ENCODE peak calls at places on chromosomes 5 and 9, in ten cellular contexts. One of them, this sample, is unnamed.

GRCh38 chr9:98551511-98552286 is 157.0 kb downstream of the GABBR2 start:
- DNase-seq in fibroblast of mammary gland: peak
- DNase-seq in WERI-Rb-1: no peak
- DNase-seq in stimulated activated CD8-positive, alpha-beta memory T cell treated with anti-CD3 and anti-CD28 coated beads, Interleukin-15, amount 100 ng/mL, for 4 hours: no peak
- DNase-seq in mesenteric fat pad: no peak
- DNase-seq in activated T-cell treated with anti-CD3 and anti-CD28 coated beads, Interleukin-2, amount 50 U/mL, for 4 hours: no peak
- DNase-seq in H7: no peak
- DNase-seq in AG08395: peak
- DNase-seq in iPS DF 6.9: no peak
- DNase-seq in astrocyte of the spinal cord: peak
- DNase-seq in this sample: peak

GRCh38 chr5:104084896-104085295 is 522.3 kb upstream of the NUDT12 start:
- DNase-seq in fibroblast of mammary gland: no peak
- DNase-seq in WERI-Rb-1: no peak
- DNase-seq in stimulated activated CD8-positive, alpha-beta memory T cell treated with anti-CD3 and anti-CD28 coated beads, Interleukin-15, amount 100 ng/mL, for 4 hours: no peak
- DNase-seq in mesenteric fat pad: no peak
- DNase-seq in activated T-cell treated with anti-CD3 and anti-CD28 coated beads, Interleukin-2, amount 50 U/mL, for 4 hours: no peak
- DNase-seq in H7: no peak
- DNase-seq in AG08395: no peak
- DNase-seq in iPS DF 6.9: no peak
- DNase-seq in astrocyte of the spinal cord: no peak
- DNase-seq in this sample: no peak

GRCh38 chr5:72543365-72543764 is 36.2 kb upstream of the ZNF366 start:
- DNase-seq in fibroblast of mammary gland: peak
- DNase-seq in WERI-Rb-1: no peak
- DNase-seq in stimulated activated CD8-positive, alpha-beta memory T cell treated with anti-CD3 and anti-CD28 coated beads, Interleukin-15, amount 100 ng/mL, for 4 hours: no peak
- DNase-seq in mesenteric fat pad: no peak
- DNase-seq in activated T-cell treated with anti-CD3 and anti-CD28 coated beads, Interleukin-2, amount 50 U/mL, for 4 hours: no peak
- DNase-seq in H7: no peak
- DNase-seq in AG08395: peak
- DNase-seq in iPS DF 6.9: no peak
- DNase-seq in astrocyte of the spinal cord: peak
- DNase-seq in this sample: no peak

GRCh38 chr5:76292923-76293322 is 110.2 kb upstream of the IQGAP2 start:
- DNase-seq in fibroblast of mammary gland: no peak
- DNase-seq in WERI-Rb-1: no peak
- DNase-seq in stimulated activated CD8-positive, alpha-beta memory T cell treated with anti-CD3 and anti-CD28 coated beads, Interleukin-15, amount 100 ng/mL, for 4 hours: no peak
- DNase-seq in mesenteric fat pad: no peak
- DNase-seq in activated T-cell treated with anti-CD3 and anti-CD28 coated beads, Interleukin-2, amount 50 U/mL, for 4 hours: no peak
- DNase-seq in H7: no peak
- DNase-seq in AG08395: no peak
- DNase-seq in iPS DF 6.9: no peak
- DNase-seq in astrocyte of the spinal cord: no peak
- DNase-seq in this sample: no peak

GRCh38 chr5:164742025-164742424 is 1236.6 kb downstream of the MAT2B start:
- DNase-seq in fibroblast of mammary gland: no peak
- DNase-seq in WERI-Rb-1: no peak
- DNase-seq in stimulated activated CD8-positive, alpha-beta memory T cell treated with anti-CD3 and anti-CD28 coated beads, Interleukin-15, amount 100 ng/mL, for 4 hours: no peak
- DNase-seq in mesenteric fat pad: no peak
- DNase-seq in activated T-cell treated with anti-CD3 and anti-CD28 coated beads, Interleukin-2, amount 50 U/mL, for 4 hours: no peak
- DNase-seq in H7: no peak
- DNase-seq in AG08395: no peak
- DNase-seq in iPS DF 6.9: no peak
- DNase-seq in astrocyte of the spinal cord: no peak
- DNase-seq in this sample: no peak

GRCh38 chr5:149485655-149486615 is 65.3 kb downstream of the CSNK1A1 start:
- DNase-seq in fibroblast of mammary gland: peak
- DNase-seq in WERI-Rb-1: no peak
- DNase-seq in stimulated activated CD8-positive, alpha-beta memory T cell treated with anti-CD3 and anti-CD28 coated beads, Interleukin-15, amount 100 ng/mL, for 4 hours: no peak
- DNase-seq in mesenteric fat pad: no peak
- DNase-seq in activated T-cell treated with anti-CD3 and anti-CD28 coated beads, Interleukin-2, amount 50 U/mL, for 4 hours: no peak
- DNase-seq in H7: no peak
- DNase-seq in AG08395: peak
- DNase-seq in iPS DF 6.9: no peak
- DNase-seq in astrocyte of the spinal cord: peak
- DNase-seq in this sample: peak

GRCh38 chr5:1300581-1301083 is 5.8 kb upstream of the TERT start:
- DNase-seq in fibroblast of mammary gland: no peak
- DNase-seq in WERI-Rb-1: peak
- DNase-seq in stimulated activated CD8-positive, alpha-beta memory T cell treated with anti-CD3 and anti-CD28 coated beads, Interleukin-15, amount 100 ng/mL, for 4 hours: no peak
- DNase-seq in mesenteric fat pad: peak
- DNase-seq in activated T-cell treated with anti-CD3 and anti-CD28 coated beads, Interleukin-2, amount 50 U/mL, for 4 hours: no peak
- DNase-seq in H7: no peak
- DNase-seq in AG08395: no peak
- DNase-seq in iPS DF 6.9: no peak
- DNase-seq in astrocyte of the spinal cord: no peak
- DNase-seq in this sample: no peak

GRCh38 chr5:172931001-172931536 is 28.2 kb upstream of the RPL26L1 start:
- DNase-seq in fibroblast of mammary gland: peak
- DNase-seq in WERI-Rb-1: no peak
- DNase-seq in stimulated activated CD8-positive, alpha-beta memory T cell treated with anti-CD3 and anti-CD28 coated beads, Interleukin-15, amount 100 ng/mL, for 4 hours: no peak
- DNase-seq in mesenteric fat pad: no peak
- DNase-seq in activated T-cell treated with anti-CD3 and anti-CD28 coated beads, Interleukin-2, amount 50 U/mL, for 4 hours: no peak
- DNase-seq in H7: no peak
- DNase-seq in AG08395: peak
- DNase-seq in iPS DF 6.9: no peak
- DNase-seq in astrocyte of the spinal cord: peak
- DNase-seq in this sample: peak

GRCh38 chr5:67181648-67182218 is 14.9 kb downstream of the CD180 start:
- DNase-seq in fibroblast of mammary gland: no peak
- DNase-seq in WERI-Rb-1: no peak
- DNase-seq in stimulated activated CD8-positive, alpha-beta memory T cell treated with anti-CD3 and anti-CD28 coated beads, Interleukin-15, amount 100 ng/mL, for 4 hours: no peak
- DNase-seq in mesenteric fat pad: no peak
- DNase-seq in activated T-cell treated with anti-CD3 and anti-CD28 coated beads, Interleukin-2, amount 50 U/mL, for 4 hours: no peak
- DNase-seq in H7: no peak
- DNase-seq in AG08395: no peak
- DNase-seq in iPS DF 6.9: no peak
- DNase-seq in astrocyte of the spinal cord: peak
- DNase-seq in this sample: no peak

GRCh38 chr9:133370680-133371079 is 5.2 kb downstream of the SURF4 start:
- DNase-seq in fibroblast of mammary gland: no peak
- DNase-seq in WERI-Rb-1: no peak
- DNase-seq in stimulated activated CD8-positive, alpha-beta memory T cell treated with anti-CD3 and anti-CD28 coated beads, Interleukin-15, amount 100 ng/mL, for 4 hours: no peak
- DNase-seq in mesenteric fat pad: no peak
- DNase-seq in activated T-cell treated with anti-CD3 and anti-CD28 coated beads, Interleukin-2, amount 50 U/mL, for 4 hours: peak
- DNase-seq in H7: no peak
- DNase-seq in AG08395: no peak
- DNase-seq in iPS DF 6.9: no peak
- DNase-seq in astrocyte of the spinal cord: no peak
- DNase-seq in this sample: no peak

GRCh38 chr9:79526149-79526672 is 45.6 kb upstream of the TLE4 start:
- DNase-seq in fibroblast of mammary gland: no peak
- DNase-seq in WERI-Rb-1: no peak
- DNase-seq in stimulated activated CD8-positive, alpha-beta memory T cell treated with anti-CD3 and anti-CD28 coated beads, Interleukin-15, amount 100 ng/mL, for 4 hours: no peak
- DNase-seq in mesenteric fat pad: no peak
- DNase-seq in activated T-cell treated with anti-CD3 and anti-CD28 coated beads, Interleukin-2, amount 50 U/mL, for 4 hours: no peak
- DNase-seq in H7: no peak
- DNase-seq in AG08395: no peak
- DNase-seq in iPS DF 6.9: no peak
- DNase-seq in astrocyte of the spinal cord: no peak
- DNase-seq in this sample: no peak

GRCh38 chr9:70031141-70031545 is 12.5 kb upstream of the MAMDC2 start:
- DNase-seq in fibroblast of mammary gland: peak
- DNase-seq in WERI-Rb-1: no peak
- DNase-seq in stimulated activated CD8-positive, alpha-beta memory T cell treated with anti-CD3 and anti-CD28 coated beads, Interleukin-15, amount 100 ng/mL, for 4 hours: no peak
- DNase-seq in mesenteric fat pad: no peak
- DNase-seq in activated T-cell treated with anti-CD3 and anti-CD28 coated beads, Interleukin-2, amount 50 U/mL, for 4 hours: no peak
- DNase-seq in H7: no peak
- DNase-seq in AG08395: no peak
- DNase-seq in iPS DF 6.9: no peak
- DNase-seq in astrocyte of the spinal cord: peak
- DNase-seq in this sample: peak

GRCh38 chr9:27572918-27573698 is at the start of gene C9orf72:
- DNase-seq in fibroblast of mammary gland: no peak
- DNase-seq in WERI-Rb-1: peak
- DNase-seq in stimulated activated CD8-positive, alpha-beta memory T cell treated with anti-CD3 and anti-CD28 coated beads, Interleukin-15, amount 100 ng/mL, for 4 hours: peak
- DNase-seq in mesenteric fat pad: peak
- DNase-seq in activated T-cell treated with anti-CD3 and anti-CD28 coated beads, Interleukin-2, amount 50 U/mL, for 4 hours: peak
- DNase-seq in H7: peak
- DNase-seq in AG08395: peak
- DNase-seq in iPS DF 6.9: no peak
- DNase-seq in astrocyte of the spinal cord: peak
- DNase-seq in this sample: peak

GRCh38 chr5:146794326-146795029 is 84.1 kb downstream of the PPP2R2B start:
- DNase-seq in fibroblast of mammary gland: peak
- DNase-seq in WERI-Rb-1: no peak
- DNase-seq in stimulated activated CD8-positive, alpha-beta memory T cell treated with anti-CD3 and anti-CD28 coated beads, Interleukin-15, amount 100 ng/mL, for 4 hours: no peak
- DNase-seq in mesenteric fat pad: no peak
- DNase-seq in activated T-cell treated with anti-CD3 and anti-CD28 coated beads, Interleukin-2, amount 50 U/mL, for 4 hours: no peak
- DNase-seq in H7: no peak
- DNase-seq in AG08395: no peak
- DNase-seq in iPS DF 6.9: no peak
- DNase-seq in astrocyte of the spinal cord: peak
- DNase-seq in this sample: no peak

GRCh38 chr9:131333771-131334567 is 44.4 kb downstream of the PLPP7 start:
- DNase-seq in fibroblast of mammary gland: no peak
- DNase-seq in WERI-Rb-1: no peak
- DNase-seq in stimulated activated CD8-positive, alpha-beta memory T cell treated with anti-CD3 and anti-CD28 coated beads, Interleukin-15, amount 100 ng/mL, for 4 hours: no peak
- DNase-seq in mesenteric fat pad: no peak
- DNase-seq in activated T-cell treated with anti-CD3 and anti-CD28 coated beads, Interleukin-2, amount 50 U/mL, for 4 hours: no peak
- DNase-seq in H7: peak
- DNase-seq in AG08395: no peak
- DNase-seq in iPS DF 6.9: no peak
- DNase-seq in astrocyte of the spinal cord: no peak
- DNase-seq in this sample: no peak

GRCh38 chr5:94702729-94703128 is 84.3 kb downstream of the SLF1 start:
- DNase-seq in fibroblast of mammary gland: no peak
- DNase-seq in WERI-Rb-1: no peak
- DNase-seq in stimulated activated CD8-positive, alpha-beta memory T cell treated with anti-CD3 and anti-CD28 coated beads, Interleukin-15, amount 100 ng/mL, for 4 hours: no peak
- DNase-seq in mesenteric fat pad: no peak
- DNase-seq in activated T-cell treated with anti-CD3 and anti-CD28 coated beads, Interleukin-2, amount 50 U/mL, for 4 hours: no peak
- DNase-seq in H7: no peak
- DNase-seq in AG08395: no peak
- DNase-seq in iPS DF 6.9: no peak
- DNase-seq in astrocyte of the spinal cord: no peak
- DNase-seq in this sample: no peak

GRCh38 chr5:54772232-54773168 is 212.9 kb downstream of the ESM1 start:
- DNase-seq in fibroblast of mammary gland: no peak
- DNase-seq in WERI-Rb-1: no peak
- DNase-seq in stimulated activated CD8-positive, alpha-beta memory T cell treated with anti-CD3 and anti-CD28 coated beads, Interleukin-15, amount 100 ng/mL, for 4 hours: no peak
- DNase-seq in mesenteric fat pad: no peak
- DNase-seq in activated T-cell treated with anti-CD3 and anti-CD28 coated beads, Interleukin-2, amount 50 U/mL, for 4 hours: no peak
- DNase-seq in H7: no peak
- DNase-seq in AG08395: no peak
- DNase-seq in iPS DF 6.9: no peak
- DNase-seq in astrocyte of the spinal cord: no peak
- DNase-seq in this sample: no peak

GRCh38 chr5:10424124-10424731 is 17.5 kb upstream of the ROPN1L start:
- DNase-seq in fibroblast of mammary gland: peak
- DNase-seq in WERI-Rb-1: peak
- DNase-seq in stimulated activated CD8-positive, alpha-beta memory T cell treated with anti-CD3 and anti-CD28 coated beads, Interleukin-15, amount 100 ng/mL, for 4 hours: no peak
- DNase-seq in mesenteric fat pad: no peak
- DNase-seq in activated T-cell treated with anti-CD3 and anti-CD28 coated beads, Interleukin-2, amount 50 U/mL, for 4 hours: no peak
- DNase-seq in H7: peak
- DNase-seq in AG08395: peak
- DNase-seq in iPS DF 6.9: peak
- DNase-seq in astrocyte of the spinal cord: peak
- DNase-seq in this sample: no peak

GRCh38 chr5:73950441-73950873 is 324.5 kb downstream of the ARHGEF28 start:
- DNase-seq in fibroblast of mammary gland: peak
- DNase-seq in WERI-Rb-1: no peak
- DNase-seq in stimulated activated CD8-positive, alpha-beta memory T cell treated with anti-CD3 and anti-CD28 coated beads, Interleukin-15, amount 100 ng/mL, for 4 hours: no peak
- DNase-seq in mesenteric fat pad: no peak
- DNase-seq in activated T-cell treated with anti-CD3 and anti-CD28 coated beads, Interleukin-2, amount 50 U/mL, for 4 hours: no peak
- DNase-seq in H7: no peak
- DNase-seq in AG08395: no peak
- DNase-seq in iPS DF 6.9: no peak
- DNase-seq in astrocyte of the spinal cord: peak
- DNase-seq in this sample: no peak

GRCh38 chr5:1931590-1932138 is 48.9 kb upstream of the IRX4 start:
- DNase-seq in fibroblast of mammary gland: no peak
- DNase-seq in WERI-Rb-1: no peak
- DNase-seq in stimulated activated CD8-positive, alpha-beta memory T cell treated with anti-CD3 and anti-CD28 coated beads, Interleukin-15, amount 100 ng/mL, for 4 hours: no peak
- DNase-seq in mesenteric fat pad: peak
- DNase-seq in activated T-cell treated with anti-CD3 and anti-CD28 coated beads, Interleukin-2, amount 50 U/mL, for 4 hours: no peak
- DNase-seq in H7: peak
- DNase-seq in AG08395: no peak
- DNase-seq in iPS DF 6.9: no peak
- DNase-seq in astrocyte of the spinal cord: no peak
- DNase-seq in this sample: no peak

GRCh38 chr9:94932647-94933415 is 206.3 kb downstream of the AOPEP start:
- DNase-seq in fibroblast of mammary gland: no peak
- DNase-seq in WERI-Rb-1: no peak
- DNase-seq in stimulated activated CD8-positive, alpha-beta memory T cell treated with anti-CD3 and anti-CD28 coated beads, Interleukin-15, amount 100 ng/mL, for 4 hours: no peak
- DNase-seq in mesenteric fat pad: no peak
- DNase-seq in activated T-cell treated with anti-CD3 and anti-CD28 coated beads, Interleukin-2, amount 50 U/mL, for 4 hours: no peak
- DNase-seq in H7: no peak
- DNase-seq in AG08395: no peak
- DNase-seq in iPS DF 6.9: no peak
- DNase-seq in astrocyte of the spinal cord: no peak
- DNase-seq in this sample: no peak

GRCh38 chr5:91141642-91142041 is 241.5 kb downstream of the ARRDC3 start:
- DNase-seq in fibroblast of mammary gland: no peak
- DNase-seq in WERI-Rb-1: no peak
- DNase-seq in stimulated activated CD8-positive, alpha-beta memory T cell treated with anti-CD3 and anti-CD28 coated beads, Interleukin-15, amount 100 ng/mL, for 4 hours: no peak
- DNase-seq in mesenteric fat pad: no peak
- DNase-seq in activated T-cell treated with anti-CD3 and anti-CD28 coated beads, Interleukin-2, amount 50 U/mL, for 4 hours: no peak
- DNase-seq in H7: peak
- DNase-seq in AG08395: no peak
- DNase-seq in iPS DF 6.9: no peak
- DNase-seq in astrocyte of the spinal cord: no peak
- DNase-seq in this sample: no peak

GRCh38 chr9:76269789-76270188 is 124.4 kb downstream of the RFK start:
- DNase-seq in fibroblast of mammary gland: peak
- DNase-seq in WERI-Rb-1: no peak
- DNase-seq in stimulated activated CD8-positive, alpha-beta memory T cell treated with anti-CD3 and anti-CD28 coated beads, Interleukin-15, amount 100 ng/mL, for 4 hours: no peak
- DNase-seq in mesenteric fat pad: no peak
- DNase-seq in activated T-cell treated with anti-CD3 and anti-CD28 coated beads, Interleukin-2, amount 50 U/mL, for 4 hours: no peak
- DNase-seq in H7: no peak
- DNase-seq in AG08395: no peak
- DNase-seq in iPS DF 6.9: no peak
- DNase-seq in astrocyte of the spinal cord: peak
- DNase-seq in this sample: peak

This sample was measured in NCI-H226.